ENCODE peak calls at places on chromosomes 12 and 14, in four cellular contexts. Y, M, Q and B are unnamed samples.

GRCh38 chr14:60722163-60722835 is 1.9 kb downstream of the SIX4 start:
- DNase-seq in Y (no peak), M (peak), Q (peak), B (peak)

GRCh38 chr12:62977419-62977818 is 42.5 kb upstream of the PPM1H start:
- DNase-seq in Y (no peak), M (no peak), Q (no peak), B (no peak)

GRCh38 chr12:132858727-132859266 is 28.6 kb downstream of the CHFR start:
- DNase-seq in Y (no peak), M (no peak), Q (no peak), B (no peak)

GRCh38 chr12:113634982-113635381 is 163.3 kb upstream of the LHX5 start:
- DNase-seq in Y (no peak), M (no peak), Q (no peak), B (no peak)

GRCh38 chr14:90445011-90445410 is 48.2 kb downstream of the CALM1 start:
- DNase-seq in Y (no peak), M (no peak), Q (peak), B (no peak)

GRCh38 chr14:83071888-83072501 is 1538.3 kb upstream of the SEL1L start:
- DNase-seq in Y (no peak), M (no peak), Q (no peak), B (no peak)

GRCh38 chr12:3228587-3228986 is 151.4 kb downstream of the TSPAN9 start:
- DNase-seq in Y (no peak), M (no peak), Q (no peak), B (no peak)

GRCh38 chr12:53994268-53994690 is 5.7 kb upstream of the HOXC9 start:
- DNase-seq in Y (no peak), M (no peak), Q (no peak), B (no peak)

GRCh38 chr14:75986439-75986765 is 839 bp downstream of the IFT43 start:
- DNase-seq in Y (no peak), M (no peak), Q (no peak), B (no peak)

GRCh38 chr12:105235299-105235746 is 651 bp downstream of the APPL2 start:
- DNase-seq in Y (no peak), M (no peak), Q (no peak), B (no peak)

GRCh38 chr12:22275847-22276246 is 58.7 kb downstream of the ST8SIA1 start:
- DNase-seq in Y (peak), M (peak), Q (peak), B (no peak)

GRCh38 chr14:93947282-93947681 is 20.1 kb downstream of the FAM181A start:
- DNase-seq in Y (no peak), M (no peak), Q (no peak), B (no peak)

GRCh38 chr12:132173135-132174014 is 29.1 kb downstream of the NOC4L start:
- DNase-seq in Y (no peak), M (no peak), Q (no peak), B (no peak)

GRCh38 chr14:63578300-63578699 is 35.1 kb upstream of the PPP2R5E start:
- DNase-seq in Y (no peak), M (no peak), Q (no peak), B (no peak)

GRCh38 chr14:23379331-23380196 is 2.7 kb downstream of the CMTM5 start:
- DNase-seq in Y (no peak), M (no peak), Q (peak), B (peak)

GRCh38 chr12:65184176-65184857 is 14.9 kb downstream of the LEMD3 start:
- DNase-seq in Y (no peak), M (no peak), Q (no peak), B (no peak)

GRCh38 chr12:108457006-108457733 is 57.9 kb upstream of the FICD start:
- DNase-seq in Y (no peak), M (no peak), Q (peak), B (no peak)

GRCh38 chr12:15796493-15797141 is 7.4 kb upstream of the EPS8 start:
- DNase-seq in Y (no peak), M (no peak), Q (no peak), B (no peak)

GRCh38 chr12:92552412-92553108 is 150.2 kb upstream of the PLEKHG7 start:
- DNase-seq in Y (no peak), M (no peak), Q (no peak), B (no peak)

GRCh38 chr12:56518570-56518969 is 3.0 kb upstream of the RBMS2 start:
- DNase-seq in Y (no peak), M (no peak), Q (no peak), B (no peak)

GRCh38 chr12:97924122-97924521 is 461.5 kb downstream of the RMST start:
- DNase-seq in Y (no peak), M (no peak), Q (no peak), B (no peak)

GRCh38 chr14:94515856-94516255 is 6.6 kb upstream of the SERPINA12 start:
- DNase-seq in Y (no peak), M (peak), Q (no peak), B (no peak)

GRCh38 chr14:103155013-103155412 is 31.8 kb downstream of the TNFAIP2 start:
- DNase-seq in Y (no peak), M (peak), Q (peak), B (no peak)

GRCh38 chr12:47754126-47754525 is 4.6 kb downstream of the RAPGEF3 start:
- DNase-seq in Y (no peak), M (no peak), Q (no peak), B (no peak)
- TF ChIP-seq CTCF in Y (no peak), M (no peak), Q (no peak), B (no peak)

GRCh38 chr12:6754406-6754805 is 1.5 kb upstream of the MLF2 start:
- DNase-seq in Y (no peak), M (no peak), Q (no peak), B (no peak)

GRCh38 chr12:6751767-6752166 is 1.2 kb downstream of the MLF2 start:
- DNase-seq in Y (no peak), M (no peak), Q (no peak), B (no peak)

GRCh38 chr12:6752931-6753771 is at the start of gene MLF2:
- DNase-seq in Y (peak), M (peak), Q (peak), B (peak)

GRCh38 chr12:6752181-6752930 is 585 bp downstream of the MLF2 start:
- DNase-seq in Y (no peak), M (peak), Q (peak), B (no peak)

DNA sequence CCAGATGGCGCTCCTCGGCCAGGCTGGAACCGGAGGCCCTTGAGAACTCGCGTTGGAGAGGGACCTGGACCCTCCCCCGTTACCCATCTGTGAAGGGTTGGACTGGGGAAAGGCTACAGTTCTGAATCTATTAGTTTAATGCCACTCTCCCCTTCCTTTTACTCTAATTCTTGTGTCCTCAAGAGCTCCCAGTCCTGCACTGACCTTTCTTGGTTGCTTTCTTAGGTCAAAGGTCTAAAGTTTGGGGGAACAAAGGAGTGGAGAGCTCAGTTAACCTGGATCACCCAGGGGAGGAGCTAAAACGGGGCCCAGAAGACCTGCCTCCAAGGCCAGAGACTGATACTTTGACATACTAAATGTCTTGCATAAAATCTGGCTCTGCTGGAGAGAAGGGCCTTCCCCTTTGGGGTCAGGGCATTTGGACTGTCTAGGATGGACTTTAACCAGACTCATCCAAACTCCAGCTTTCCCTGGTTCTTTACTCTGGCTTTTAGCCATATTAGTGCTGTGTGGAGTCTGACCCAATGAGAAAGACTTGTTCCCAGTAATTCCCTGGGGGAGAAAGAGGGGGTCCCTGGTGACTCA is 923 bp upstream of the MLF2 start:
- DNase-seq in Y (no peak), M (no peak), Q (peak), B (no peak)
- TF ChIP-seq CTCF in Y (peak), M (no peak), Q (peak), B (no peak)

DNA sequence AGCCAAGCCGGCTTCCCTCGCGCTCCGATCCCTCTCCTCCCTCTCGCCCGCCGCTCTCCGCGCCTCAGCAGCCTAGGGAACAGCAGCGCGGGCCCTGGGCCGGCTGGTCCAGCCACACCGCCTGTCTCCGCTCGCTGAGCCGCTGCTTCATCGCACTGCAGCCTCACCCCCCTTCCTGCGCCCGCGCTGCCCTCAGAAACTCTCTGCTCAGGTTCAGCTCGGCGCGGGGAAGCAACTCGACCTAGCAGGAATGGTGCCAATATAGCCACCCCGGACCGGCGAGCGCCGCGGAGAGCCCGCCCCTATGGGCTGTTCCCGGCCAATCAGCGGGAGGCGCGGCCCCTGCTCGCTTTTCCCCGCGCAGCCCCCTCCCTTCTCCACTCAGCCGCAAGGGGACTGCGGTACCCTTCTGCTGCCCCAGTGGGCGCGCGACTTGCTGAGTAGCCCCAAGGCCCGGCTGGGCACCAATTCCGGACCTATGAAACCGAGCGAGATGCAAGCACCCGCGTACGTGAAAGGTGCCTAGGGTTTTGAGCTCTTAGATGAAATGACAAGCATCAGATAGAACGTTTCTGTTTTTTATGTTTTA is at the start of gene ADAMTS20:
- DNase-seq in Y (no peak), M (no peak), Q (peak), B (no peak)
- TF ChIP-seq CTCF in Y (no peak), M (no peak), Q (no peak), B (no peak)

GRCh38 chr14:59190372-59190771 is 1.9 kb downstream of the DAAM1 start:
- DNase-seq in Y (no peak), M (no peak), Q (peak), B (no peak)
- TF ChIP-seq CTCF in Y (no peak), M (no peak), Q (no peak), B (no peak)

GRCh38 chr12:29517265-29517664 is 19.8 kb upstream of the OVCH1 start:
- DNase-seq in Y (no peak), M (no peak), Q (no peak), B (no peak)
- TF ChIP-seq CTCF in Y (no peak), M (no peak), Q (no peak), B (no peak)